ENCODE peak calls at places on chromosome 21, in five cellular contexts. One of them, this sample, is unnamed.

GRCh38 chr21:44413566-44414290 is 41.6 kb upstream of the LRRC3 start:
- DNase-seq in CD8-positive, alpha-beta memory T cell: peak
- DNase-seq in MV-4-11: no peak
- DNase-seq in HL-60: no peak
- DNase-seq in kidney tubule cell: no peak
- DNase-seq in this sample: no peak

GRCh38 chr21:36647279-36648093 is 51.4 kb upstream of the SIM2 start:
- DNase-seq in HL-60: no peak
- DNase-seq in CD8-positive, alpha-beta memory T cell: no peak
- DNase-seq in MV-4-11: no peak
- DNase-seq in kidney tubule cell: peak
- DNase-seq in this sample: no peak

GRCh38 chr21:33039542-33039941 is 13.8 kb downstream of the OLIG2 start:
- DNase-seq in HL-60: no peak
- DNase-seq in kidney tubule cell: no peak
- DNase-seq in CD8-positive, alpha-beta memory T cell: no peak
- DNase-seq in MV-4-11: no peak
- DNase-seq in this sample: no peak

GRCh38 chr21:16773206-16773605 is 739.6 kb upstream of the CXADR start:
- DNase-seq in kidney tubule cell: no peak
- DNase-seq in MV-4-11: no peak
- DNase-seq in CD8-positive, alpha-beta memory T cell: no peak
- DNase-seq in HL-60: no peak
- DNase-seq in this sample: no peak

GRCh38 chr21:34190576-34191301 is 117.4 kb downstream of the MRPS6 start:
- DNase-seq in MV-4-11: no peak
- DNase-seq in CD8-positive, alpha-beta memory T cell: no peak
- DNase-seq in kidney tubule cell: no peak
- DNase-seq in HL-60: no peak
- DNase-seq in this sample: peak

GRCh38 chr21:23881783-23882182 is 1725.5 kb downstream of the MRPL39 start:
- DNase-seq in CD8-positive, alpha-beta memory T cell: no peak
- DNase-seq in MV-4-11: no peak
- DNase-seq in HL-60: no peak
- DNase-seq in kidney tubule cell: no peak
- DNase-seq in this sample: no peak

GRCh38 chr21:37422382-37422781 is 55.8 kb downstream of the DYRK1A start:
- DNase-seq in MV-4-11: no peak
- DNase-seq in kidney tubule cell: no peak
- DNase-seq in CD8-positive, alpha-beta memory T cell: no peak
- DNase-seq in HL-60: no peak
- DNase-seq in this sample: no peak

GRCh38 chr21:32772281-32773047 is 909 bp upstream of the PAXBP1 start:
- DNase-seq in MV-4-11: peak
- DNase-seq in HL-60: peak
- DNase-seq in CD8-positive, alpha-beta memory T cell: peak
- DNase-seq in kidney tubule cell: peak
- DNase-seq in this sample: peak

GRCh38 chr21:44773291-44773932 is 28.2 kb downstream of the UBE2G2 start:
- DNase-seq in MV-4-11: no peak
- DNase-seq in HL-60: no peak
- DNase-seq in kidney tubule cell: peak
- DNase-seq in CD8-positive, alpha-beta memory T cell: no peak
- DNase-seq in this sample: no peak

GRCh38 chr21:15034126-15034848 is 30.5 kb downstream of the NRIP1 start:
- DNase-seq in kidney tubule cell: no peak
- DNase-seq in HL-60: no peak
- DNase-seq in MV-4-11: no peak
- DNase-seq in CD8-positive, alpha-beta memory T cell: no peak
- DNase-seq in this sample: no peak

GRCh38 chr21:42153746-42154145 is 65.2 kb upstream of the ABCG1 start:
- DNase-seq in MV-4-11: no peak
- DNase-seq in CD8-positive, alpha-beta memory T cell: no peak
- DNase-seq in kidney tubule cell: no peak
- DNase-seq in HL-60: no peak
- DNase-seq in this sample: no peak

GRCh38 chr21:43287974-43288755 is 119.4 kb downstream of the CRYAA start:
- DNase-seq in HL-60: no peak
- DNase-seq in kidney tubule cell: no peak
- DNase-seq in CD8-positive, alpha-beta memory T cell: peak
- DNase-seq in MV-4-11: no peak
- DNase-seq in this sample: no peak

GRCh38 chr21:45867671-45868081 is 113.9 kb upstream of the COL6A1 start:
- DNase-seq in kidney tubule cell: no peak
- DNase-seq in MV-4-11: no peak
- DNase-seq in HL-60: no peak
- DNase-seq in CD8-positive, alpha-beta memory T cell: no peak
- DNase-seq in this sample: no peak

GRCh38 chr21:31446206-31446900 is 102.3 kb upstream of the TIAM1 start:
- DNase-seq in MV-4-11: peak
- DNase-seq in CD8-positive, alpha-beta memory T cell: peak
- DNase-seq in HL-60: no peak
- DNase-seq in kidney tubule cell: no peak
- DNase-seq in this sample: no peak

GRCh38 chr21:45982758-45983731 is 1.5 kb downstream of the COL6A1 start:
- DNase-seq in MV-4-11: no peak
- DNase-seq in CD8-positive, alpha-beta memory T cell: no peak
- DNase-seq in kidney tubule cell: no peak
- DNase-seq in HL-60: no peak
- DNase-seq in this sample: no peak

GRCh38 chr21:44874497-44875331 is 1.2 kb upstream of the PTTG1IP start:
- DNase-seq in MV-4-11: peak
- DNase-seq in kidney tubule cell: peak
- DNase-seq in CD8-positive, alpha-beta memory T cell: peak
- DNase-seq in HL-60: no peak
- DNase-seq in this sample: no peak

This sample was measured in K562.